ENCODE peak calls at places on chromosomes 2 and 18, in six cellular contexts. X, Q, W, U, C and H are unnamed samples.

GRCh38 chr2:159185401-159186130 is 100.9 kb downstream of the WDSUB1 start:
- DNase-seq in X (no peak), Q (no peak), W (peak), U (no peak), C (no peak), H (peak)

GRCh38 chr18:33495278-33495677 is 54.8 kb upstream of the CCDC178 start:
- DNase-seq in X (no peak), Q (peak), W (peak), U (peak), C (no peak), H (peak)

GRCh38 chr2:131493199-131494018 is 1.2 kb upstream of the MZT2A start:
- DNase-seq in X (no peak), Q (no peak), W (no peak), U (no peak), C (no peak), H (no peak)

GRCh38 chr18:38751897-38752296 is 1186.3 kb upstream of the CELF4 start:
- DNase-seq in X (no peak), Q (no peak), W (no peak), U (no peak), C (no peak), H (no peak)

GRCh38 chr18:71077451-71077850 is 788.6 kb downstream of the SOCS6 start:
- DNase-seq in X (no peak), Q (no peak), W (no peak), U (no peak), C (no peak), H (no peak)

GRCh38 chr18:41456791-41457190 is 498.2 kb upstream of the PIK3C3 start:
- DNase-seq in X (no peak), Q (no peak), W (no peak), U (no peak), C (no peak), H (no peak)

GRCh38 chr18:50819727-50820378 is at the start of gene MRO:
- DNase-seq in X (peak), Q (peak), W (peak), U (peak), C (peak), H (peak)

GRCh38 chr2:241692448-241692847 is 5.8 kb upstream of the DTYMK start:
- DNase-seq in X (no peak), Q (no peak), W (no peak), U (no peak), C (no peak), H (no peak)

GRCh38 chr2:73825408-73825807 is 3.4 kb upstream of the STAMBP start:
- DNase-seq in X (no peak), Q (no peak), W (no peak), U (no peak), C (no peak), H (no peak)

GRCh38 chr2:237254911-237255578 is 158.9 kb downstream of the COL6A3 start:
- DNase-seq in X (no peak), Q (no peak), W (no peak), U (no peak), C (no peak), H (no peak)

GRCh38 chr2:222915092-222915957 is 54.5 kb downstream of the ACSL3 start:
- DNase-seq in X (no peak), Q (no peak), W (no peak), U (no peak), C (no peak), H (no peak)

GRCh38 chr2:82043867-82044266 is 1739.3 kb upstream of the LRRTM1 start:
- DNase-seq in X (no peak), Q (no peak), W (no peak), U (no peak), C (no peak), H (no peak)

GRCh38 chr2:26493631-26494030 is 15.7 kb upstream of the OTOF start:
- DNase-seq in X (peak), Q (no peak), W (no peak), U (no peak), C (no peak), H (no peak)

GRCh38 chr2:63343397-63344109 is 244.7 kb downstream of the WDPCP start:
- DNase-seq in X (no peak), Q (no peak), W (no peak), U (no peak), C (no peak), H (no peak)

GRCh38 chr2:26172189-26172865 is 561 bp upstream of the GAREM2 start:
- DNase-seq in X (no peak), Q (no peak), W (no peak), U (no peak), C (peak), H (no peak)

GRCh38 chr2:15643209-15643500 is 51.5 kb downstream of the DDX1 start:
- DNase-seq in X (no peak), Q (no peak), W (no peak), U (no peak), C (no peak), H (no peak)

GRCh38 chr2:73343992-73344391 is 41.6 kb upstream of the ALMS1 start:
- DNase-seq in X (no peak), Q (no peak), W (no peak), U (no peak), C (no peak), H (no peak)

GRCh38 chr18:47932603-47933002 is 2.1 kb upstream of the SMAD2 start:
- DNase-seq in X (no peak), Q (no peak), W (no peak), U (no peak), C (no peak), H (peak)

GRCh38 chr2:100291152-100291970 is 30.9 kb downstream of the LONRF2 start:
- DNase-seq in X (peak), Q (peak), W (peak), U (no peak), C (no peak), H (peak)

GRCh38 chr2:95316466-95317122 is 19.4 kb downstream of the KCNIP3 start:
- DNase-seq in X (peak), Q (no peak), W (no peak), U (no peak), C (no peak), H (no peak)
- TF ChIP-seq CTCF in X (no peak), Q (no peak), W (no peak), U (no peak), C (no peak), H (no peak)

DNA sequence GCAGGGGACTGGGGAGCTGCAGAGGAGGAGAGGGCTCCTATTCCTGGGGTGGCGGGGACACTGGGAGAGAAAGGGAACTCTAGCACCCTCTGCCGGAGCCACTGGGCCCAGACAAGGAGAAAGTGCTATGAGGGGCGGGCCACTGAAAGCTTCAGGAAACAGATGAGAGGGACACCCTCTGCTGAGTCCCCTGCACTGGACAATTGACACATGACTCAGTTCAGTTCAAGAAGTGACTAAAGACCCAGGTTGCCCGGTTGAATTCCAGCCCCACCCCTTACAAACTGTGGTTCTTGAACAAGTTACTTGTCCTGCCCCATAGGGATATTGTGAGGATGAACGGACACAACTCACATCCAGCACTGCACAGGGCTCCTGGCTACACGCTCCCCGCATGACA is 5.0 kb downstream of the RUFY4 start:
- DNase-seq in X (peak), Q (no peak), W (no peak), U (no peak), C (no peak), H (peak)
- TF ChIP-seq CTCF in X (peak), Q (no peak), W (peak), U (peak), C (peak), H (peak)

GRCh38 chr18:29436459-29436858 is 1259.5 kb upstream of the CDH2 start:
- DNase-seq in X (no peak), Q (no peak), W (no peak), U (no peak), C (no peak), H (no peak)

GRCh38 chr18:29434650-29435049 is 1257.7 kb upstream of the CDH2 start:
- DNase-seq in X (no peak), Q (no peak), W (no peak), U (no peak), C (no peak), H (no peak)

GRCh38 chr18:29439398-29439797 is 1262.5 kb upstream of the CDH2 start:
- DNase-seq in X (no peak), Q (no peak), W (no peak), U (no peak), C (no peak), H (no peak)
- TF ChIP-seq CTCF in X (no peak), Q (no peak), W (peak), U (peak), C (no peak), H (no peak)

DNA sequence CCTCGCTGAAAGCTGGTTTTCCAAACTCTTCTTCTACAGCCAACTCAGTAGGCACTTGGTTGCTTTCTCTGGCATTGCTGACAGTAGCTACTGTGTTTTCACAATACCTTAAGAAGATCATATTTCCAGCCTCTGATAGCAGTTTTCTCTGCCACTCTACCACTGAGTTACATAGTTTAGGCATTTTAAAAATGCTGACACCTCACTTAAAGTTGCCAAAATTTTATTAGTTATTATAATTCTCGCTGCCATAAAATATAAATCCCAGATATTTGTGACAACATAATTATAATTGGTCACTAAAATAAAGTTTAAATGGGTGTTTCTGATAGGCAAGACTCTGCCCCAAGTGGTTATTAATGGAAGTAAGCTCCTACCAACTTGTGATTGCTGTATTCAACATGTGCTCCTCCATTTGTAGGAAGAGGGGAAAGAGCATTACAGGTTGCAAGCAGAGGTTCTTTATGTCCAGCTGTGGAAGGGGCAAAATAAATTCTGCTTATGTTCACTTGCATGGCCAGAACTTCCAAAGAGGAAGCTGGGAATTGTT is 1202.8 kb downstream of the CNTNAP5 start:
- DNase-seq in X (no peak), Q (no peak), W (peak), U (no peak), C (no peak), H (no peak)
- TF ChIP-seq CTCF in X (no peak), Q (no peak), W (no peak), U (peak), C (no peak), H (no peak)

GRCh38 chr2:48933824-48934223 is 178.3 kb upstream of the LHCGR start:
- DNase-seq in X (no peak), Q (no peak), W (peak), U (no peak), C (no peak), H (no peak)
- TF ChIP-seq CTCF in X (no peak), Q (no peak), W (no peak), U (no peak), C (no peak), H (no peak)